ENCODE peak calls at places on chromosome 21, in six cellular contexts. M is WTC11, S is astrocyte of the spinal cord, Q is tibial artery, G is GM06990, Y is HepG2. N is an unnamed sample.

GRCh38 chr21:28410264-28410663 is 582.4 kb downstream of the LTN1 start:
- DNase-seq in M (no peak), S (no peak), Q (no peak), G (no peak), Y (no peak), N (no peak)

GRCh38 chr21:28138272-28138671 is 854.4 kb downstream of the LTN1 start:
- DNase-seq in M (no peak), S (no peak), Q (no peak), G (no peak), Y (no peak), N (no peak)

GRCh38 chr21:25573409-25574206 is 33.7 kb downstream of the MRPL39 start:
- DNase-seq in M (no peak), S (peak; percentile 91), Q (no peak), G (no peak), Y (peak; percentile 6), N (peak; percentile 74)

GRCh38 chr21:43818685-43819084 is 29.3 kb downstream of the RRP1 start:
- DNase-seq in M (no peak), S (no peak), Q (no peak), G (no peak), Y (no peak), N (no peak)

GRCh38 chr21:38807481-38807880 is 1.8 kb downstream of the ETS2 start:
- DNase-seq in M (no peak), S (peak; percentile 44), Q (no peak), G (no peak), Y (no peak), N (no peak)

GRCh38 chr21:38942617-38943245 is 137.0 kb downstream of the ETS2 start:
- DNase-seq in M (no peak), S (no peak), Q (no peak), G (no peak), Y (no peak), N (no peak)

GRCh38 chr21:17786219-17787181 is 32.7 kb downstream of the C21orf91 start:
- DNase-seq in M (no peak), S (no peak), Q (no peak), G (no peak), Y (peak; percentile 73), N (no peak)

GRCh38 chr21:25938673-25939395 is 204.1 kb downstream of the GABPA start:
- DNase-seq in M (no peak), S (no peak), Q (no peak), G (no peak), Y (no peak), N (peak; percentile 42)

GRCh38 chr21:15192243-15192642 is 127.4 kb upstream of the NRIP1 start:
- DNase-seq in M (no peak), S (no peak), Q (no peak), G (no peak), Y (no peak), N (no peak)

GRCh38 chr21:17554619-17555472 is 42.0 kb downstream of the CXADR start:
- DNase-seq in M (no peak), S (no peak), Q (no peak), G (no peak), Y (peak; percentile 32), N (peak; percentile 42)

GRCh38 chr21:27713159-27714109 is 746.5 kb upstream of the ADAMTS5 start:
- DNase-seq in M (no peak), S (no peak), Q (no peak), G (no peak), Y (no peak), N (no peak)

GRCh38 chr21:38420140-38420539 is 78.1 kb downstream of the ERG start:
- DNase-seq in M (no peak), S (no peak), Q (no peak), G (no peak), Y (no peak), N (no peak)

GRCh38 chr21:43906585-43907370 is 41.8 kb downstream of the AGPAT3 start:
- DNase-seq in M (no peak), S (no peak), Q (no peak), G (no peak), Y (no peak), N (no peak)

GRCh38 chr21:15221799-15222386 is 157.1 kb upstream of the NRIP1 start:
- DNase-seq in M (peak; percentile 58), S (peak; percentile 59), Q (no peak), G (no peak), Y (peak; percentile 92), N (peak; percentile 84)

GRCh38 chr21:38984982-38985422 is 179.3 kb downstream of the ETS2 start:
- DNase-seq in M (no peak), S (peak; percentile 90), Q (no peak), G (no peak), Y (no peak), N (no peak)

GRCh38 chr21:27382404-27382803 is 415.5 kb upstream of the ADAMTS5 start:
- DNase-seq in M (no peak), S (no peak), Q (no peak), G (no peak), Y (no peak), N (no peak)

GRCh38 chr21:30072496-30072895 is 94.1 kb downstream of the CLDN17 start:
- DNase-seq in M (peak; percentile 59), S (peak; percentile 1), Q (no peak), G (no peak), Y (no peak), N (peak; percentile 56)

DNA sequence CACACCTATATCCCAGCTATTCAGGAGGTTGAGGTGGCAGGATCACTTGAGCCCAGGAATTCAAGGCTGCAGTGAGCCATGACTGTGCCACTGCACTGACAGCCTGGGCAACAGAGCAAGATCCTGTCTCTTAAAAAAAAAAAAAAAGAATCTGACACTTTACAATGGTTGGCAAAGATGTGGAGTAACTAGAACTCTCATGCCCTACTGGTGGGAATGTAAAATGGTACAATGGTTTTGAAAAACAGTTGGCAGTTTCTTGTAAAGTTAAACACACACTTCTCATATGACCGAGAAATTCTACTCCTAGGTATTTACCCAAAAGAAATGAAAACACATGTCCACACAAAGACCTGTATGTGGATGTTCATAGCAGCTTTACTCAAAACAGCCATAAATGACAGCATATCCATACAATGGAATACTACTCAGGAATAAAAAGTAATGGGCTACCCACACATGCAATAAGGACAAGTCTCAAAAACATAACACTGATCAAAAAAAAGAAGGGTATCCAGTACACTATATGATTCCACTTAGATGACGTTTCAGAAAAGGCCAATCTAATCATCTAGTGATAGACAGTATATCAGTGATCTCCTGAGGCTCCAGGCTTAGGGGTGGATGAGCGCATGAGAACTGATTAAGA is 58.1 kb downstream of the HLCS start:
- DNase-seq in M (no peak), S (no peak), Q (no peak), G (no peak), Y (no peak), N (no peak)
- TF ChIP-seq CTCF in M (no peak), S (peak; percentile 25), Q (no peak), G (no peak), Y (no peak), N (peak; percentile 22)

DNA sequence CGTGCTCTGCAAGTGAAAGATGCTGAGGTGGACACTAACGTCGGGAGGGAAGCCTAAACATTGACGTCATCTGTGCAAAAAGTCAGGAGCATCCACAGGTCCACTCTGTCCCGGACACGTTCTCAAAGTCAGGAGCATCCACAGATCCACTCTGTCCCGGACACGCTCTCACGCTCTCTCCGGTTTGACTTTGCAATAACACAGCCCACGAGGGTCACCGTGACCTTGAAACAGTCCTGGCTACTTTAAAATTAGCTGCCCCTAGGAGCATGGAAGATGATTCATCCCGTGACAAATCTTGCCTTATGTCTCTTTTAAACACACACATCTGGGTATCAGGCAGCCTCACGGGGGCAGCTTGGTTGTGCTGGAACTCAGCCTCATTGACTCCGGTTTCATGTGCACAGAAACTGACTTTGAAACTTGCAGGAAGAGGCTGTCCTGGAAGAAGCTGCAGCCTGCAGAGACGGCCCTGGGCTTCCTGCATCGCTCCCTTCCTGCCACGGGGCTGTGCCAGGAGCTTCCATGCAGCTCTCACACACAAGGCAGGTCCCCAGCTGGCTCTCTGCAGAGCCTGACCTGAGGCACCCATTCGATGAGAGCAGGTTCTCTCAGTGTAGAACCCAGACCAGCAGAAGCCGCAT is 18.1 kb upstream of the COL18A1 start:
- DNase-seq in M (no peak), S (peak; percentile 94), Q (peak; percentile 73), G (no peak), Y (no peak), N (no peak)
- TF ChIP-seq CTCF in M (no peak), S (peak; percentile 43), Q (peak; percentile 36), G (no peak), Y (peak; percentile 53), N (peak; percentile 38)

GRCh38 chr21:42617476-42617875 is 35.9 kb upstream of the PDE9A start:
- DNase-seq in M (no peak), S (no peak), Q (no peak), G (no peak), Y (no peak), N (no peak)

GRCh38 chr21:42616366-42617340 is 36.8 kb upstream of the PDE9A start:
- DNase-seq in M (no peak), S (no peak), Q (no peak), G (no peak), Y (no peak), N (no peak)

GRCh38 chr21:42619841-42620240 is 33.6 kb upstream of the PDE9A start:
- DNase-seq in M (no peak), S (no peak), Q (no peak), G (no peak), Y (no peak), N (no peak)

GRCh38 chr21:42621166-42621827 is 32.1 kb upstream of the PDE9A start:
- DNase-seq in M (peak; percentile 52), S (no peak), Q (no peak), G (no peak), Y (peak; percentile 26), N (no peak)

GRCh38 chr21:42618713-42619112 is 34.7 kb upstream of the PDE9A start:
- DNase-seq in M (no peak), S (no peak), Q (no peak), G (no peak), Y (no peak), N (no peak)
- TF ChIP-seq CTCF in M (no peak), S (no peak), Q (no peak), G (no peak), Y (no peak), N (no peak)

DNA sequence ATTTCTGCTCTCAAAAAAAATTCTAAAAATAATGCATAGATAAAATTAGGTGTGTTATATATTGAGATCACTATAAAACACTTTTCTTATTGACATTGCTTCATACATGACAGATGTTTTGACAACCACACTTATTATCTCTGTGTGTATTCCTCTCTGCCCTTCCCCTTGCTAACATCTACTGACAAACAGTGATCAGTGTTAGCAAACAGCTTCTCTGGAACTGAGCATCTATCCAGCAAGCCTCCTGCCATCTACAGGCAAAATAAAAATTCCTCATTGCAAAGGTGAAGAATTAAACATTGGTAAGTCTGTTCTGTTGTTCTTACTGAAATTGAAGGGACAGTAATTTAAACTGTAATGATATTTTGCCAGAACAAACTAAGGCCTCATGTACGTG is 2153.9 kb downstream of the NCAM2 start:
- DNase-seq in M (no peak), S (no peak), Q (no peak), G (no peak), Y (no peak), N (no peak)
- TF ChIP-seq CTCF in M (no peak), S (no peak), Q (no peak), G (no peak), Y (no peak), N (no peak)

DNA sequence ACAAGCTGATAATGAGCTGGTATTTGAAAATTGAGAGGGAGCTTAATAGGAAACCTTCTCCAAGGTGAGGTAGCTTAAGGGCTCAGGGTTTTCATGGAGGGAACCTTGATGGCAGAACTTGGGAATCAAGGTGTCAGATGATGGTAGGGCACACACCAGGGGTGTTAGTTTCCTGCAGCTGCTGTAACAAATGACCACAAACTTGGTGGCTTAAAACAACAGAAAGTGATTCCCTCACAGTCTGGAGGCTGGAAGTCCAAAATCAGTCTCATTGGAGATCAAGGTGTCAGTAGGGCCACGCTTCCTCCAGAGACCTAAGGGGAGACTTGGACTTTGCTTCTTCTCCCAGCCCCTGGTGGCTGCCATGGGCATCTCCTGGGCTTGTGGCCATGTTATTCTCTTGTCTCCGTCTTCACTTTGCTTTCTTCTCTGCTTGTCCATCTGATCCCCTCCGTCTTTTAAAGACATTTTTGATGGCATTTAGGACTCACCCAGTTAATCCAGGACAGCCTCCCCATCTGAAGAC is 45.5 kb downstream of the HUNK start:
- DNase-seq in M (no peak), S (no peak), Q (no peak), G (no peak), Y (no peak), N (no peak)
- TF ChIP-seq CTCF in M (no peak), S (no peak), Q (no peak), G (no peak), Y (no peak), N (no peak)